ENCODE peak calls at places on chromosomes 6 and 20, in nine cellular contexts. W is pancreas; Q is epithelial cell of proximal tubule; G is hippocampal formation; R is AG09309; E is stimulated activated CD4-positive, alpha-beta T cell treated with anti-CD3 and anti-CD28 coated beads, Interleukin-15, amount 100 ng/mL, for 24 hours; A is germinal center; L is EH; O is T-helper 1 cell. S is an unnamed sample.

GRCh38 chr6:111689419-111689818 is 83.7 kb upstream of the TRAF3IP2 start:
- DNase-seq in W (no peak), Q (no peak), G (no peak), R (no peak), E (no peak), A (no peak), L (no peak), O (no peak), S (no peak)

GRCh38 chr6:53112404-53112803 is 36.2 kb downstream of the GCM1 start:
- DNase-seq in W (no peak), Q (no peak), G (no peak), R (no peak), E (no peak), A (no peak), L (no peak), O (no peak), S (peak)

GRCh38 chr6:97203343-97203742 is 79.7 kb downstream of the MMS22L start:
- DNase-seq in W (no peak), Q (no peak), G (no peak), R (no peak), E (no peak), A (no peak), L (no peak), O (no peak), S (no peak)

GRCh38 chr20:44264287-44264686 is 17.2 kb downstream of the GDAP1L1 start:
- DNase-seq in W (no peak), Q (no peak), G (no peak), R (no peak), E (no peak), A (no peak), L (peak), O (no peak), S (no peak)

GRCh38 chr6:38404900-38405556 is 234.7 kb downstream of the BTBD9 start:
- DNase-seq in W (no peak), Q (no peak), G (no peak), R (no peak), E (no peak), A (no peak), L (peak), O (no peak), S (no peak)

GRCh38 chr20:64033981-64034493 is 1.9 kb upstream of the C20orf204 start:
- DNase-seq in W (no peak), Q (no peak), G (no peak), R (no peak), E (no peak), A (no peak), L (no peak), O (no peak), S (peak)

GRCh38 chr6:168154263-168154917 is 75.4 kb upstream of the FRMD1 start:
- DNase-seq in W (no peak), Q (no peak), G (no peak), R (no peak), E (no peak), A (no peak), L (no peak), O (no peak), S (no peak)

GRCh38 chr6:14975124-14975815 is 270.6 kb upstream of the JARID2 start:
- DNase-seq in W (no peak), Q (no peak), G (no peak), R (no peak), E (no peak), A (no peak), L (peak), O (no peak), S (no peak)

GRCh38 chr6:161837854-161838253 is 564.0 kb upstream of the AGPAT4 start:
- DNase-seq in W (no peak), Q (no peak), G (no peak), R (no peak), E (no peak), A (no peak), L (no peak), O (no peak), S (no peak)

GRCh38 chr20:2879148-2879547 is 5.9 kb downstream of the PTPRA start:
- DNase-seq in W (no peak), Q (peak), G (peak), R (peak), E (no peak), A (no peak), L (peak), O (no peak), S (no peak)

GRCh38 chr6:16470502-16471221 is 232.3 kb downstream of the GMPR start:
- DNase-seq in W (no peak), Q (no peak), G (no peak), R (no peak), E (peak), A (no peak), L (no peak), O (no peak), S (no peak)

GRCh38 chr6:3376064-3376463 is 80.8 kb downstream of the SLC22A23 start:
- DNase-seq in W (no peak), Q (no peak), G (peak), R (no peak), E (no peak), A (no peak), L (no peak), O (no peak), S (no peak)

GRCh38 chr20:39576786-39577185 is 614.6 kb downstream of the DHX35 start:
- DNase-seq in W (no peak), Q (no peak), G (no peak), R (no peak), E (no peak), A (no peak), L (no peak), O (no peak), S (no peak)

S was measured in left lung.